ENCODE peak calls at places on chromosome 7, in eight cellular contexts. One of them, this sample, is unnamed. For H3K36me3, the result is how much of the 10 kb centered on the place peaks cover.

GRCh38 chr7:105014725-105015630 is 973 bp downstream of the KMT2E start:
- DNase-seq in esophagus muscularis mucosa: no peak
- DNase-seq in prostate gland: peak
- DNase-seq in NT2/D1: no peak
- DNase-seq in HCT116: no peak
- DNase-seq in lower lobe of right lung: no peak
- DNase-seq in brain microvascular endothelial cell: no peak
- DNase-seq in hepatocyte: peak
- DNase-seq in this sample: peak

GRCh38 chr7:114533151-114533550 is 118.5 kb downstream of the FOXP2 start:
- DNase-seq in esophagus muscularis mucosa: no peak
- DNase-seq in prostate gland: no peak
- DNase-seq in NT2/D1: no peak
- DNase-seq in HCT116: no peak
- DNase-seq in lower lobe of right lung: no peak
- DNase-seq in brain microvascular endothelial cell: no peak
- DNase-seq in hepatocyte: no peak
- DNase-seq in this sample: no peak

GRCh38 chr7:44309271-44310091 is 15.9 kb downstream of the CAMK2B start:
- DNase-seq in esophagus muscularis mucosa: peak
- DNase-seq in prostate gland: no peak
- DNase-seq in NT2/D1: peak
- DNase-seq in HCT116: no peak
- DNase-seq in lower lobe of right lung: peak
- DNase-seq in brain microvascular endothelial cell: no peak
- DNase-seq in hepatocyte: peak
- DNase-seq in this sample: no peak

GRCh38 chr7:151001546-151001945 is 10.7 kb downstream of the NOS3 start:
- DNase-seq in esophagus muscularis mucosa: no peak
- DNase-seq in prostate gland: no peak
- DNase-seq in NT2/D1: no peak
- DNase-seq in HCT116: no peak
- DNase-seq in lower lobe of right lung: no peak
- DNase-seq in brain microvascular endothelial cell: no peak
- DNase-seq in hepatocyte: no peak
- DNase-seq in this sample: no peak

GRCh38 chr7:151790095-151790825 is 86.7 kb downstream of the PRKAG2 start:
- DNase-seq in esophagus muscularis mucosa: no peak
- DNase-seq in prostate gland: no peak
- DNase-seq in NT2/D1: no peak
- DNase-seq in HCT116: no peak
- DNase-seq in lower lobe of right lung: peak
- DNase-seq in brain microvascular endothelial cell: no peak
- DNase-seq in hepatocyte: no peak
- DNase-seq in this sample: no peak

GRCh38 chr7:32507416-32507815 is 12.1 kb downstream of the AVL9 start:
- DNase-seq in esophagus muscularis mucosa: no peak
- DNase-seq in prostate gland: no peak
- DNase-seq in NT2/D1: no peak
- DNase-seq in HCT116: no peak
- DNase-seq in lower lobe of right lung: no peak
- DNase-seq in brain microvascular endothelial cell: no peak
- DNase-seq in hepatocyte: no peak
- DNase-seq in this sample: no peak

GRCh38 chr7:135670179-135670578 is 7.9 kb downstream of the STMP1 start:
- DNase-seq in esophagus muscularis mucosa: no peak
- DNase-seq in prostate gland: no peak
- DNase-seq in NT2/D1: no peak
- DNase-seq in HCT116: no peak
- DNase-seq in lower lobe of right lung: no peak
- DNase-seq in brain microvascular endothelial cell: peak
- DNase-seq in hepatocyte: no peak
- DNase-seq in this sample: peak

GRCh38 chr7:45597286-45597984 is 23.3 kb downstream of the ADCY1 start:
- DNase-seq in esophagus muscularis mucosa: peak
- DNase-seq in prostate gland: no peak
- DNase-seq in NT2/D1: no peak
- DNase-seq in HCT116: no peak
- DNase-seq in lower lobe of right lung: no peak
- DNase-seq in brain microvascular endothelial cell: no peak
- DNase-seq in hepatocyte: no peak
- DNase-seq in this sample: no peak

GRCh38 chr7:9691286-9691685 is 1257.9 kb downstream of the NXPH1 start:
- DNase-seq in esophagus muscularis mucosa: no peak
- DNase-seq in prostate gland: no peak
- DNase-seq in NT2/D1: peak
- DNase-seq in HCT116: no peak
- DNase-seq in lower lobe of right lung: no peak
- DNase-seq in brain microvascular endothelial cell: no peak
- DNase-seq in hepatocyte: no peak
- DNase-seq in this sample: no peak

GRCh38 chr7:47535033-47535703 is 46.7 kb downstream of the TNS3 start:
- DNase-seq in esophagus muscularis mucosa: no peak
- DNase-seq in prostate gland: no peak
- DNase-seq in NT2/D1: no peak
- DNase-seq in HCT116: no peak
- DNase-seq in lower lobe of right lung: no peak
- DNase-seq in brain microvascular endothelial cell: no peak
- DNase-seq in hepatocyte: peak
- DNase-seq in this sample: no peak

GRCh38 chr7:76220185-76221057 is 18.7 kb downstream of the SRRM3 start:
- DNase-seq in esophagus muscularis mucosa: no peak
- DNase-seq in prostate gland: no peak
- DNase-seq in NT2/D1: peak
- DNase-seq in HCT116: no peak
- DNase-seq in lower lobe of right lung: no peak
- DNase-seq in brain microvascular endothelial cell: peak
- DNase-seq in hepatocyte: peak
- DNase-seq in this sample: peak

GRCh38 chr7:47325337-47325736 is 256.6 kb downstream of the TNS3 start:
- DNase-seq in esophagus muscularis mucosa: peak
- DNase-seq in prostate gland: no peak
- DNase-seq in NT2/D1: no peak
- DNase-seq in HCT116: no peak
- DNase-seq in lower lobe of right lung: no peak
- DNase-seq in brain microvascular endothelial cell: no peak
- DNase-seq in hepatocyte: peak
- DNase-seq in this sample: no peak

GRCh38 chr7:1555813-1556540 is at the start of gene TMEM184A:
- DNase-seq in esophagus muscularis mucosa: no peak
- DNase-seq in prostate gland: peak
- DNase-seq in NT2/D1: peak
- DNase-seq in HCT116: peak
- DNase-seq in lower lobe of right lung: peak
- DNase-seq in brain microvascular endothelial cell: no peak
- DNase-seq in hepatocyte: peak
- DNase-seq in this sample: peak

GRCh38 chr7:131122394-131122793 is 205.3 kb upstream of the MKLN1 start:
- DNase-seq in esophagus muscularis mucosa: no peak
- DNase-seq in prostate gland: no peak
- DNase-seq in NT2/D1: no peak
- DNase-seq in HCT116: no peak
- DNase-seq in lower lobe of right lung: no peak
- DNase-seq in brain microvascular endothelial cell: no peak
- DNase-seq in hepatocyte: no peak
- DNase-seq in this sample: no peak

GRCh38 chr7:132035517-132036362 is 479.3 kb upstream of the PODXL start:
- DNase-seq in esophagus muscularis mucosa: peak
- DNase-seq in prostate gland: no peak
- DNase-seq in NT2/D1: peak
- DNase-seq in HCT116: no peak
- DNase-seq in lower lobe of right lung: no peak
- DNase-seq in brain microvascular endothelial cell: no peak
- DNase-seq in hepatocyte: no peak
- DNase-seq in this sample: no peak

GRCh38 chr7:47513741-47514241 is 68.1 kb downstream of the TNS3 start:
- DNase-seq in esophagus muscularis mucosa: no peak
- DNase-seq in prostate gland: peak
- DNase-seq in NT2/D1: no peak
- DNase-seq in HCT116: no peak
- DNase-seq in lower lobe of right lung: no peak
- DNase-seq in brain microvascular endothelial cell: peak
- DNase-seq in hepatocyte: peak
- DNase-seq in this sample: peak

GRCh38 chr7:24665564-24666294 is 91.5 kb downstream of the GSDME start:
- DNase-seq in esophagus muscularis mucosa: no peak
- DNase-seq in prostate gland: peak
- DNase-seq in NT2/D1: peak
- DNase-seq in HCT116: peak
- DNase-seq in lower lobe of right lung: no peak
- DNase-seq in brain microvascular endothelial cell: peak
- DNase-seq in hepatocyte: peak
- DNase-seq in this sample: peak

GRCh38 chr7:2641406-2642393 is 9.9 kb downstream of the TTYH3 start:
- DNase-seq in esophagus muscularis mucosa: peak
- DNase-seq in prostate gland: peak
- DNase-seq in NT2/D1: peak
- DNase-seq in HCT116: no peak
- DNase-seq in lower lobe of right lung: peak
- DNase-seq in brain microvascular endothelial cell: peak
- DNase-seq in hepatocyte: peak
- DNase-seq in this sample: peak
- H3K4me3 ChIP-seq in esophagus muscularis mucosa: peak
- H3K4me3 ChIP-seq in prostate gland: peak
- H3K4me3 ChIP-seq in NT2/D1: peak
- H3K4me3 ChIP-seq in HCT116: no peak
- H3K4me3 ChIP-seq in lower lobe of right lung: peak
- H3K4me3 ChIP-seq in brain microvascular endothelial cell: no peak
- H3K4me3 ChIP-seq in hepatocyte: no peak
- H3K4me3 ChIP-seq in this sample: peak

DNA sequence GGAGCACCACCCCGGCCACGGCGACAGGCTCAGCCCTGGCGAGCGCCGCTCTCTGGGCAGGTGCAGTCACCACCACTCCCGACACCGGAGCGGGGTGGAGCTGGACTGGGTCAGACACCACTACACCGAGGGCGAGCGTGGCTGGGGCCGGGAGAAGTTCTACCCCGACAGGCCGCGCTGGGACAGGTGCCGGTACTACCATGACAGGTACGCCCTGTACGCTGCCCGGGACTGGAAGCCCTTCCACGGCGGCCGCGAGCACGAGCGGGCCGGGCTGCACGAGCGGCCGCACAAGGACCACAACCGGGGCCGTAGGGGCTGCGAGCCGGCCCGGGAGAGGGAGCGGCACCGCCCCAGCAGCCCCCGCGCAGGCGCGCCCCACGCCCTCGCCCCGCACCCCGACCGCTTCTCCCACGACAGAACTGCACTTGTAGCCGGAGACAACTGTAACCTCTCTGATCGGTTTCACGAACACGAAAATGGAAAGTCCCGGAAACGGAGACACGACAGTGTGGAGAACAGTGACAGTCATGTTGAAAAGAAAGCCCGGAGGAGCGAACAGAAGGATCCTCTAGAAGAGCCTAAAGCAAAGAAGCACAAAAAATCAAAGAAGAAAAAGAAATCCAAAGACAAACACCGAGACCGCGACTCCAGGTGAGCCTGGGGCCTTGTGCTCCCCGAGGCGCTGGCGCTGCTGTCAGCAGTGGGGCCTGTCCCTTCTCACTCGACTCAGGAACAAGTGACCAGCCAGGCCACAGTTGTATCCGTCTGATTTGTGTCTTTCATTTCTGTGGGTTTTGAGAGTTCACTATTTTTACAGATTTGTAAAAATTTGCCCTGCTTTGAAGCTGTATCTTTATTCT is 117.7 kb downstream of the CYTH3 start:
- DNase-seq in esophagus muscularis mucosa: no peak
- DNase-seq in prostate gland: no peak
- DNase-seq in NT2/D1: no peak
- DNase-seq in HCT116: no peak
- DNase-seq in lower lobe of right lung: no peak
- DNase-seq in brain microvascular endothelial cell: no peak
- DNase-seq in hepatocyte: no peak
- DNase-seq in this sample: no peak
- H3K36me3 ChIP-seq in esophagus muscularis mucosa: half or more
- H3K36me3 ChIP-seq in prostate gland: under half
- H3K36me3 ChIP-seq in NT2/D1: half or more
- H3K36me3 ChIP-seq in HCT116: under half
- H3K36me3 ChIP-seq in lower lobe of right lung: half or more
- H3K36me3 ChIP-seq in brain microvascular endothelial cell: half or more
- H3K36me3 ChIP-seq in hepatocyte: under half
- H3K36me3 ChIP-seq in this sample: under half

DNA sequence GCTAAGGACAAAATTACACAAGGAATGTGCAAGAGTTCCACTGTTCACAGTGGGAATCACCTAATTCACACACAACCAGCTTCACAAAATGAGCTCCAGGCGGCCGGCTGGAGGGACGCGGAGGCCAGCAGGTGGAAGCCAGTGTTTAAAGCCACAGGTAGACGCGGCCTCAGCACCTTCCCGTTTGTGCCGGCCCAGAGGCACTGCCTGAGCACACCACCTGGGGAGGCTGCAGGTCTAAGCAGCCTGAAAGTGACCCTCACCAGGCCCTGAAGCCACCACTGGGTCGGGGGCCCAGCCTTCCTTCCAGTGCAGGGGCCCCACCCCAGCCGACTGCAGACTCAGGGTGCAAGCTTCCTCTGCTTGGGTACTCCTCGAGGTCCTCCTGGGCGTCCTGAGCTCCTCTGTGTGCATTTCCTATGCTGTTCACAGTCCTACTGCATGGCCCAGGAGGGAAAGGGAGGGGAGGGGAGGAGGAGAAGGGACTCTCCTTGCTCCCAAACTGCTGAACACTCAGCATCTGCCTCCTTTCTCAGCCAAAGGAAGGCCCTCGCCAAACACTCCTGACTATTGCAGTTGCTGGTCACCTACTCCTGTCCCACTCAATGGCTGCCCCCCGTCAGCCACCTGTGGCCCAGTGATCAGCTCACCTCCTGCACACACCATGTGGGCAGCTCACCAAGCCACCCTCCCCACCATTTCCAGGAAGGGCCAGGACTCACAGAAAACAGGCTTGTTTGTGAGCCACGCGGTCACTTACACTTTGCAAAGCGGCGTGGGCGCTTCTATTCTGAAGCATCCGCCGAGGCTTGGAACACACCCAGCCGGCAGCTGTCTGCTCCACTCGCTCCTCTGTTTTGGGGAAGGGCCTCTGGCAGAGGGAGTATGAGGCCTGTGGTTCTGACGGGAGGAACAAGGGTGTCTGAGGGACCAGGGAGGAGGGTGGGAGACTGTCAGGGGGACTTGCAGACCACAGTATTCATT is 61.0 kb upstream of the FAM20C start:
- DNase-seq in esophagus muscularis mucosa: no peak
- DNase-seq in prostate gland: no peak
- DNase-seq in NT2/D1: no peak
- DNase-seq in HCT116: no peak
- DNase-seq in lower lobe of right lung: peak
- DNase-seq in brain microvascular endothelial cell: no peak
- DNase-seq in hepatocyte: peak
- DNase-seq in this sample: no peak
- H3K4me3 ChIP-seq in esophagus muscularis mucosa: no peak
- H3K4me3 ChIP-seq in prostate gland: no peak
- H3K4me3 ChIP-seq in NT2/D1: no peak
- H3K4me3 ChIP-seq in HCT116: no peak
- H3K4me3 ChIP-seq in lower lobe of right lung: no peak
- H3K4me3 ChIP-seq in brain microvascular endothelial cell: no peak
- H3K4me3 ChIP-seq in hepatocyte: no peak
- H3K4me3 ChIP-seq in this sample: no peak

DNA sequence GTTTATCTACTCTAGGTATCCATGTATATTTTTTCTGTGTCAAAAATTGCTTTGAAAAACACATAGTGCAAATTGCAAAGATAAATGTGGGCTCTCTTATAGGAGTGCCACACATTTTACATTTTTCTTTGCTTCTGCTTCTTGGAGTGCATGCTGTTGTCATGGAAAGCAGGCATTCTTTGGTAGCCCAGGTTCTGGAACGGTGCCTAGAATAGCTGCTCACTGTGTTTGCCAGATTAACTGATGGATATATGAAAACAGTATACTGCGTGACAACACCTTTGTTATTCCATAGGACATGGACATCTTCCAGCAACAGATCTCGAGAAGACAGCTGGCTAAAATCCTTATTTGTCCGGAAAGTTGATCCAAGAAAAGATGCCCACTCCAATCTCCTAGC is 13.4 kb downstream of the NIPSNAP2 start:
- DNase-seq in esophagus muscularis mucosa: no peak
- DNase-seq in prostate gland: no peak
- DNase-seq in NT2/D1: no peak
- DNase-seq in HCT116: no peak
- DNase-seq in lower lobe of right lung: no peak
- DNase-seq in brain microvascular endothelial cell: peak
- DNase-seq in hepatocyte: no peak
- DNase-seq in this sample: peak
- H3K36me3 ChIP-seq in esophagus muscularis mucosa: half or more
- H3K36me3 ChIP-seq in prostate gland: under half
- H3K36me3 ChIP-seq in NT2/D1: under half
- H3K36me3 ChIP-seq in HCT116: under half
- H3K36me3 ChIP-seq in lower lobe of right lung: half or more
- H3K36me3 ChIP-seq in brain microvascular endothelial cell: under half
- H3K36me3 ChIP-seq in hepatocyte: under half
- H3K36me3 ChIP-seq in this sample: under half